ENCODE peak calls at places on chromosomes 13 and 19, in ten cellular contexts. F is stimulated activated CD4-positive, alpha-beta T cell treated with anti-CD3 and anti-CD28 coated beads, Interleukin-1b, Interleukin-23, amount 100 ng/mL, for 1 hour; D is NCI-H1092 treated with DMSO at 0.1 percent for 48 hours; W is activated CD4-positive, alpha-beta T cell treated with anti-CD3 and anti-CD28 coated beads for 24 hours; Y is ascending aorta; Q is effector memory CD4-positive, alpha-beta T cell; K is hepatocyte; H is vagina; R is nucleus accumbens; V is GM20000. T is an unnamed sample.

GRCh38 chr13:95643814-95644598 is 500 bp downstream of the DZIP1 start:
- DNase-seq in W (no peak), V (no peak), K (peak; percentile 32), R (no peak), D (peak; percentile 78), Q (no peak), H (no peak), F (no peak), Y (no peak), T (no peak)

GRCh38 chr13:95644611-95645052 is at the start of gene DZIP1:
- DNase-seq in W (peak; percentile 25), D (peak; percentile 88), F (no peak), R (peak; percentile 51), K (peak; percentile 76), Q (no peak), V (peak; percentile 46), Y (peak; percentile 85), H (no peak), T (no peak)

GRCh38 chr13:25732146-25732865 is 319.5 kb downstream of the SHISA2 start:
- DNase-seq in D (no peak), Y (no peak), V (no peak), R (no peak), F (no peak), K (no peak), Q (no peak), H (no peak), W (no peak), T (no peak)

GRCh38 chr13:96238861-96239260 is 149.0 kb downstream of the HS6ST3 start:
- DNase-seq in Y (no peak), W (no peak), Q (no peak), K (no peak), R (no peak), H (no peak), D (no peak), F (no peak), V (no peak), T (no peak)

GRCh38 chr19:6460099-6460884 is 700 bp upstream of the SLC25A23 start:
- DNase-seq in Y (peak; percentile 98), V (peak; percentile 98), R (peak; percentile 97), W (peak; percentile 96), D (peak; percentile 97), K (peak; percentile 99), H (no peak), Q (peak; percentile 87), F (peak; percentile 93), T (peak; percentile 98)

GRCh38 chr19:45558399-45558878 is 26.2 kb downstream of the OPA3 start:
- DNase-seq in H (no peak), D (peak; percentile 6), R (no peak), V (peak; percentile 86), K (peak; percentile 78), W (peak; percentile 34), Y (no peak), Q (peak; percentile 32), F (peak; percentile 32), T (no peak)

GRCh38 chr19:7492142-7493055 is 3.6 kb upstream of the PEX11G start:
- DNase-seq in Y (no peak), K (no peak), Q (no peak), F (no peak), W (peak; percentile 38), H (no peak), D (no peak), V (no peak), R (no peak), T (no peak)

GRCh38 chr19:3458229-3458555 is 22.1 kb downstream of the SMIM24 start:
- DNase-seq in W (no peak), Q (no peak), D (no peak), H (no peak), V (no peak), F (no peak), Y (no peak), K (peak; percentile 48), R (no peak), T (no peak)

GRCh38 chr19:44007473-44007872 is 4.7 kb downstream of the ZNF230 start:
- DNase-seq in D (no peak), Q (no peak), F (no peak), H (no peak), Y (no peak), W (no peak), V (no peak), K (no peak), R (no peak), T (no peak)

GRCh38 chr13:40063278-40063698 is 407.8 kb downstream of the COG6 start:
- DNase-seq in Y (no peak), H (no peak), Q (no peak), W (no peak), V (no peak), R (no peak), K (no peak), F (no peak), D (no peak), T (no peak)

GRCh38 chr13:28379371-28380083 is 115.4 kb downstream of the FLT1 start:
- DNase-seq in D (no peak), Y (no peak), H (no peak), W (no peak), F (no peak), K (no peak), R (no peak), Q (no peak), V (no peak), T (no peak)

GRCh38 chr19:51739466-51740213 is 12.0 kb downstream of the FPR1 start:
- DNase-seq in F (no peak), R (no peak), W (no peak), Q (no peak), D (no peak), K (no peak), Y (no peak), V (no peak), H (no peak), T (no peak)

GRCh38 chr19:44303305-44303704 is 1.5 kb downstream of the ZNF235 start:
- DNase-seq in V (no peak), Q (no peak), F (no peak), Y (no peak), K (no peak), D (no peak), R (no peak), H (no peak), W (no peak), T (no peak)

GRCh38 chr13:99869830-99870229 is 101.7 kb downstream of the ZIC5 start:
- DNase-seq in V (no peak), W (no peak), K (no peak), H (no peak), R (no peak), Y (no peak), F (no peak), Q (no peak), D (no peak), T (no peak)

GRCh38 chr19:45428385-45429231 is 4.9 kb upstream of the ERCC1 start:
- DNase-seq in R (no peak), K (peak; percentile 81), F (no peak), D (no peak), H (no peak), Y (peak; percentile 93), Q (no peak), V (peak; percentile 61), W (no peak), T (no peak)

GRCh38 chr13:56735537-56735942 is 405.2 kb upstream of the PRR20A start:
- DNase-seq in K (no peak), F (no peak), Q (no peak), Y (no peak), V (no peak), R (no peak), W (no peak), H (no peak), D (no peak), T (no peak)

GRCh38 chr13:21310220-21310619 is 133.8 kb downstream of the MRPL57 start:
- DNase-seq in D (no peak), K (no peak), Q (no peak), Y (no peak), H (no peak), F (no peak), R (no peak), V (no peak), W (no peak), T (no peak)

GRCh38 chr19:7360393-7360984 is 11.8 kb downstream of the ARHGEF18 start:
- DNase-seq in D (no peak), R (no peak), H (no peak), V (no peak), W (no peak), F (no peak), K (no peak), Y (no peak), Q (no peak), T (no peak)

GRCh38 chr19:46979103-46979769 is 40.4 kb upstream of the NPAS1 start:
- DNase-seq in Y (no peak), W (no peak), Q (no peak), D (no peak), K (no peak), V (no peak), F (no peak), H (no peak), R (no peak), T (no peak)

GRCh38 chr19:3544742-3545668 is 6.0 kb downstream of the TEKTIP1 start:
- DNase-seq in K (peak; percentile 58), Q (peak; percentile 66), H (no peak), F (peak; percentile 51), W (peak; percentile 71), D (no peak), R (peak; percentile 66), Y (peak; percentile 82), V (peak; percentile 93), T (no peak)

GRCh38 chr13:59880468-59880867 is 283.3 kb downstream of the DIAPH3 start:
- DNase-seq in D (no peak), W (no peak), V (no peak), H (no peak), F (no peak), Q (no peak), R (no peak), K (no peak), Y (no peak), T (no peak)

GRCh38 chr13:91567485-91568207 is 169.2 kb downstream of the GPC5 start:
- DNase-seq in R (no peak), Y (no peak), H (no peak), W (no peak), V (no peak), F (no peak), K (no peak), D (no peak), Q (no peak), T (no peak)

GRCh38 chr19:55113570-55114039 is 3.8 kb downstream of the PPP1R12C start:
- DNase-seq in K (peak; percentile 95), W (no peak), D (no peak), F (no peak), H (no peak), Q (no peak), R (no peak), Y (peak; percentile 96), V (peak; percentile 61), T (no peak)

GRCh38 chr13:30526612-30527217 is 61.0 kb upstream of the HMGB1 start:
- DNase-seq in F (no peak), V (no peak), R (no peak), K (peak; percentile 9), Y (no peak), W (no peak), D (no peak), H (no peak), Q (no peak), T (no peak)